ENCODE peak calls at places on chromosome 21, in four cellular contexts. One of them, this sample, is unnamed. For H3K27me3, the result is how much of the 10 kb centered on the place peaks cover.

GRCh38 chr21:22516230-22516629 is 1518.0 kb downstream of the NCAM2 start:
- DNase-seq in uterus: no peak
- DNase-seq in endodermal cell: no peak
- DNase-seq in breast epithelium: no peak
- DNase-seq in this sample: no peak

GRCh38 chr21:38790961-38791360 is 14.8 kb upstream of the ETS2 start:
- DNase-seq in uterus: no peak
- DNase-seq in endodermal cell: no peak
- DNase-seq in breast epithelium: no peak
- DNase-seq in this sample: no peak

GRCh38 chr21:46295996-46296752 is 10.0 kb downstream of the YBEY start:
- DNase-seq in uterus: peak
- DNase-seq in endodermal cell: peak
- DNase-seq in breast epithelium: peak
- DNase-seq in this sample: peak

GRCh38 chr21:18477059-18477458 is 73.5 kb upstream of the TMPRSS15 start:
- DNase-seq in uterus: no peak
- DNase-seq in endodermal cell: no peak
- DNase-seq in breast epithelium: no peak
- DNase-seq in this sample: no peak

GRCh38 chr21:44710756-44711326 is 531 bp downstream of the TSPEAR start:
- DNase-seq in uterus: peak
- DNase-seq in endodermal cell: peak
- DNase-seq in breast epithelium: no peak
- DNase-seq in this sample: no peak

GRCh38 chr21:44709426-44710293 is 1.7 kb downstream of the TSPEAR start:
- DNase-seq in uterus: peak
- DNase-seq in endodermal cell: peak
- DNase-seq in breast epithelium: no peak
- DNase-seq in this sample: no peak

GRCh38 chr21:42574234-42575027 is 60.8 kb downstream of the SLC37A1 start:
- DNase-seq in uterus: peak
- DNase-seq in endodermal cell: peak
- DNase-seq in breast epithelium: no peak
- DNase-seq in this sample: no peak

GRCh38 chr21:15000076-15000475 is 64.7 kb downstream of the NRIP1 start:
- DNase-seq in uterus: no peak
- DNase-seq in endodermal cell: no peak
- DNase-seq in breast epithelium: no peak
- DNase-seq in this sample: no peak

GRCh38 chr21:28299946-28300345 is 692.7 kb downstream of the LTN1 start:
- DNase-seq in uterus: no peak
- DNase-seq in endodermal cell: no peak
- DNase-seq in breast epithelium: no peak
- DNase-seq in this sample: no peak

GRCh38 chr21:16215193-16215592 is 485.4 kb downstream of the USP25 start:
- DNase-seq in uterus: no peak
- DNase-seq in endodermal cell: no peak
- DNase-seq in breast epithelium: no peak
- DNase-seq in this sample: no peak

GRCh38 chr21:16211339-16212303 is 481.8 kb downstream of the USP25 start:
- DNase-seq in uterus: no peak
- DNase-seq in endodermal cell: no peak
- DNase-seq in breast epithelium: no peak
- DNase-seq in this sample: no peak

GRCh38 chr21:16218682-16219343 is 489.0 kb downstream of the USP25 start:
- DNase-seq in uterus: no peak
- DNase-seq in endodermal cell: no peak
- DNase-seq in breast epithelium: no peak
- DNase-seq in this sample: no peak

GRCh38 chr21:16213518-16213917 is 483.7 kb downstream of the USP25 start:
- DNase-seq in uterus: no peak
- DNase-seq in endodermal cell: no peak
- DNase-seq in breast epithelium: no peak
- DNase-seq in this sample: no peak

DNA sequence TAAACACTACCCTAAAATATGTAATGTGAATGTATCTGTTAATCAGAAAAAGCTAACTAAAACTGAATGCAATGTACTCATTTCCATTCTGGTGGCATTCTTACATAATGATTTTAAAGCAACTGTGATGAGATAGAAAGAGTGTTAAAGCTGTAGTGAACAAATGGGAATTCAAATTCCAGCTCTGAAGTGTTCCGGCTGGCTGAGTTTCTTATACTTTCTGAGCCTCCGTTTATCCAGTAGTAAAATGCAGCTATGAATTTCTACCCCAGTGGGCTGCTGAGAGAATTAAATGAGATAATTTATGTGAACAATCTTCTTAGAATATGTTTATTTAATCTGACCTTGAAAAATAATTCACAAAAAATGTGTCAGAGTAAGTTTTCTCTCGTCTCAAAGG is 486.8 kb downstream of the USP25 start:
- DNase-seq in uterus: no peak
- DNase-seq in endodermal cell: no peak
- DNase-seq in breast epithelium: no peak
- DNase-seq in this sample: no peak
- H3K4me3 ChIP-seq in uterus: no peak
- H3K4me3 ChIP-seq in endodermal cell: no peak
- H3K4me3 ChIP-seq in breast epithelium: no peak
- H3K4me3 ChIP-seq in this sample: no peak

GRCh38 chr21:33035147-33035546 is 9.4 kb downstream of the OLIG2 start:
- DNase-seq in uterus: no peak
- DNase-seq in endodermal cell: no peak
- DNase-seq in breast epithelium: no peak
- DNase-seq in this sample: no peak
- H3K27me3 ChIP-seq in uterus: under half
- H3K27me3 ChIP-seq in endodermal cell: half or more
- H3K27me3 ChIP-seq in breast epithelium: half or more
- H3K27me3 ChIP-seq in this sample: under half

GRCh38 chr21:35004289-35004688 is 44.8 kb downstream of the RUNX1 start:
- DNase-seq in uterus: no peak
- DNase-seq in endodermal cell: no peak
- DNase-seq in breast epithelium: no peak
- DNase-seq in this sample: no peak
- H3K27ac ChIP-seq in uterus: no peak
- H3K27ac ChIP-seq in endodermal cell: no peak
- H3K27ac ChIP-seq in breast epithelium: no peak
- H3K27ac ChIP-seq in this sample: no peak

GRCh38 chr21:36540700-36541099 is 60.8 kb upstream of the CLDN14 start:
- DNase-seq in uterus: no peak
- DNase-seq in endodermal cell: no peak
- DNase-seq in breast epithelium: no peak
- DNase-seq in this sample: no peak

GRCh38 chr21:36541721-36542139 is 61.8 kb upstream of the CLDN14 start:
- DNase-seq in uterus: no peak
- DNase-seq in endodermal cell: no peak
- DNase-seq in breast epithelium: no peak
- DNase-seq in this sample: no peak

GRCh38 chr21:36543924-36544323 is 64.0 kb upstream of the CLDN14 start:
- DNase-seq in uterus: no peak
- DNase-seq in endodermal cell: no peak
- DNase-seq in breast epithelium: no peak
- DNase-seq in this sample: no peak

GRCh38 chr21:36544545-36544944 is 64.6 kb upstream of the CLDN14 start:
- DNase-seq in uterus: no peak
- DNase-seq in endodermal cell: no peak
- DNase-seq in breast epithelium: no peak
- DNase-seq in this sample: no peak

GRCh38 chr21:36542312-36543101 is 62.6 kb upstream of the CLDN14 start:
- DNase-seq in uterus: no peak
- DNase-seq in endodermal cell: peak
- DNase-seq in breast epithelium: no peak
- DNase-seq in this sample: no peak
- H3K4me3 ChIP-seq in uterus: no peak
- H3K4me3 ChIP-seq in endodermal cell: no peak
- H3K4me3 ChIP-seq in breast epithelium: no peak
- H3K4me3 ChIP-seq in this sample: no peak